ENCODE peak calls at places on chromosomes 12 and 14, in six cellular contexts. One of them, this sample, is unnamed.

GRCh38 chr12:51389302-51389999 is 1.8 kb downstream of the GALNT6 start:
- DNase-seq in Karpas-422: no peak
- DNase-seq in left lung: no peak
- DNase-seq in tibial nerve: no peak
- DNase-seq in cardiac muscle cell: no peak
- DNase-seq in small intestine: peak; percentile 48
- DNase-seq in this sample: no peak

GRCh38 chr12:54460317-54460935 is 13.0 kb downstream of the GTSF1 start:
- DNase-seq in Karpas-422: no peak
- DNase-seq in left lung: no peak
- DNase-seq in tibial nerve: no peak
- DNase-seq in cardiac muscle cell: no peak
- DNase-seq in small intestine: no peak
- DNase-seq in this sample: no peak

GRCh38 chr14:55136241-55136640 is 7.2 kb downstream of the LGALS3 start:
- DNase-seq in Karpas-422: no peak
- DNase-seq in left lung: no peak
- DNase-seq in tibial nerve: no peak
- DNase-seq in cardiac muscle cell: peak; percentile 47
- DNase-seq in small intestine: no peak
- DNase-seq in this sample: no peak

GRCh38 chr12:4191642-4192041 is 81.9 kb upstream of the CCND2 start:
- DNase-seq in Karpas-422: no peak
- DNase-seq in left lung: no peak
- DNase-seq in tibial nerve: no peak
- DNase-seq in cardiac muscle cell: no peak
- DNase-seq in small intestine: no peak
- DNase-seq in this sample: no peak

GRCh38 chr12:101875112-101875961 is 2.0 kb upstream of the DRAM1 start:
- DNase-seq in Karpas-422: no peak
- DNase-seq in left lung: no peak
- DNase-seq in tibial nerve: no peak
- DNase-seq in cardiac muscle cell: peak; percentile 47
- DNase-seq in small intestine: no peak
- DNase-seq in this sample: no peak

GRCh38 chr14:87397499-87397898 is 595.5 kb downstream of the GALC start:
- DNase-seq in Karpas-422: peak; percentile 74
- DNase-seq in left lung: no peak
- DNase-seq in tibial nerve: no peak
- DNase-seq in cardiac muscle cell: no peak
- DNase-seq in small intestine: no peak
- DNase-seq in this sample: no peak

GRCh38 chr14:71686677-71687076 is 245.6 kb upstream of the RGS6 start:
- DNase-seq in Karpas-422: no peak
- DNase-seq in left lung: no peak
- DNase-seq in tibial nerve: no peak
- DNase-seq in cardiac muscle cell: peak; percentile 83
- DNase-seq in small intestine: no peak
- DNase-seq in this sample: peak; percentile 63

GRCh38 chr12:28543021-28543890 is 353.0 kb downstream of the CCDC91 start:
- DNase-seq in Karpas-422: no peak
- DNase-seq in left lung: no peak
- DNase-seq in tibial nerve: no peak
- DNase-seq in cardiac muscle cell: peak; percentile 15
- DNase-seq in small intestine: no peak
- DNase-seq in this sample: no peak

GRCh38 chr12:132345555-132346200 is 16.3 kb upstream of the GALNT9 start:
- DNase-seq in Karpas-422: no peak
- DNase-seq in left lung: peak; percentile 77
- DNase-seq in tibial nerve: no peak
- DNase-seq in cardiac muscle cell: no peak
- DNase-seq in small intestine: no peak
- DNase-seq in this sample: no peak

GRCh38 chr14:35362911-35363374 is 41.6 kb downstream of the NFKBIA start:
- DNase-seq in Karpas-422: no peak
- DNase-seq in left lung: no peak
- DNase-seq in tibial nerve: no peak
- DNase-seq in cardiac muscle cell: peak; percentile 68
- DNase-seq in small intestine: no peak
- DNase-seq in this sample: no peak

GRCh38 chr12:5798242-5799015 is 146.6 kb downstream of the ANO2 start:
- DNase-seq in Karpas-422: no peak
- DNase-seq in left lung: no peak
- DNase-seq in tibial nerve: no peak
- DNase-seq in cardiac muscle cell: no peak
- DNase-seq in small intestine: no peak
- DNase-seq in this sample: no peak

GRCh38 chr12:54010972-54011664 is 2.3 kb downstream of the HOXC8 start:
- DNase-seq in Karpas-422: no peak
- DNase-seq in left lung: no peak
- DNase-seq in tibial nerve: no peak
- DNase-seq in cardiac muscle cell: no peak
- DNase-seq in small intestine: no peak
- DNase-seq in this sample: no peak

GRCh38 chr12:17148706-17149105 is 542.7 kb upstream of the LMO3 start:
- DNase-seq in Karpas-422: no peak
- DNase-seq in left lung: peak; percentile 13
- DNase-seq in tibial nerve: no peak
- DNase-seq in cardiac muscle cell: no peak
- DNase-seq in small intestine: no peak
- DNase-seq in this sample: no peak

GRCh38 chr12:130948136-130948535 is 5.6 kb upstream of the ADGRD1 start:
- DNase-seq in Karpas-422: peak; percentile 61
- DNase-seq in left lung: no peak
- DNase-seq in tibial nerve: no peak
- DNase-seq in cardiac muscle cell: no peak
- DNase-seq in small intestine: no peak
- DNase-seq in this sample: peak; percentile 38

GRCh38 chr12:116037941-116038837 is 239.3 kb downstream of the MED13L start:
- DNase-seq in Karpas-422: no peak
- DNase-seq in left lung: no peak
- DNase-seq in tibial nerve: no peak
- DNase-seq in cardiac muscle cell: peak; percentile 31
- DNase-seq in small intestine: no peak
- DNase-seq in this sample: no peak

GRCh38 chr12:31603546-31604009 is 12.6 kb upstream of the DENND5B start:
- DNase-seq in Karpas-422: peak; percentile 94
- DNase-seq in left lung: no peak
- DNase-seq in tibial nerve: no peak
- DNase-seq in cardiac muscle cell: no peak
- DNase-seq in small intestine: no peak
- DNase-seq in this sample: no peak

GRCh38 chr14:60652674-60653387 is 3.6 kb upstream of the SIX1 start:
- DNase-seq in Karpas-422: no peak
- DNase-seq in left lung: peak; percentile 67
- DNase-seq in tibial nerve: no peak
- DNase-seq in cardiac muscle cell: no peak
- DNase-seq in small intestine: no peak
- DNase-seq in this sample: no peak
- H3K27me3 ChIP-seq in Karpas-422: no peaks in the 10 kb centered on the region
- H3K27me3 ChIP-seq in left lung: peaks cover 100% of the 10 kb centered on the region
- H3K27me3 ChIP-seq in tibial nerve: no peaks in the 10 kb centered on the region
- H3K27me3 ChIP-seq in cardiac muscle cell: peaks cover 99% of the 10 kb centered on the region
- H3K27me3 ChIP-seq in small intestine: peaks cover 8% of the 10 kb centered on the region
- H3K27me3 ChIP-seq in this sample: peaks cover 52% of the 10 kb centered on the region

DNA sequence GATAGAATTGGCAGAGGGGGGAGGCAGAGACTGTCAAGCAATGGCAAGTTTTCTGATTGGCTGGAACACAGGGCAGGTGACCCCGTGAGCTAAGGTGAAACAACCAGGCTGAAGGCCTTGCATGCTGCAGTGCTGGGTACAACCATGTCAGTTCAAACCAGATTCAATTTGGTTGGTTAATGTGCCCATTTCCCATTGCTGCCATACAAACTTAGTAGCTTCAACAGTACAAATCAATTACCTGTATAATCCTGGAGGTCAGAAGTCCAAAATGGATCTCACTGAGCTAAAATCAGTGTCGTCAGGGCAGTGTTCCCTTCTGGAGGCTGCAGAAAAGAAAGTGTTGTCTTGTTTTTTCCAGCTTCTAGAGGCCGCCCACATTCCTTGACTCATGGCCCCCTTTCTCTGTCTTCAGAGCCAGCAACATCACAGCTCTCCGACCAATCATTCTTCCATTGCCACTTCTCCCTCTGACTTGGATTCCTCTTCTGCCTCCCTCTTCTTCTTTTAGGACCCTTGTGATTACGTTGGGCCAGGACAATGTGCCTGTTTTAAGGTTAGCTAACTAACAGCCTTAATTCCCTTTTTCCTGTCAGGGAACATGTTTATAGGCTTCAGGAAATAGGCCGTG is 221.7 kb downstream of the ZFP36L1 start:
- DNase-seq in Karpas-422: no peak
- DNase-seq in left lung: no peak
- DNase-seq in tibial nerve: no peak
- DNase-seq in cardiac muscle cell: no peak
- DNase-seq in small intestine: no peak
- DNase-seq in this sample: no peak
- H3K27me3 ChIP-seq in Karpas-422: no peaks in the 10 kb centered on the region
- H3K27me3 ChIP-seq in left lung: no peaks in the 10 kb centered on the region
- H3K27me3 ChIP-seq in tibial nerve: no peaks in the 10 kb centered on the region
- H3K27me3 ChIP-seq in cardiac muscle cell: no peaks in the 10 kb centered on the region
- H3K27me3 ChIP-seq in small intestine: no peaks in the 10 kb centered on the region
- H3K27me3 ChIP-seq in this sample: no peaks in the 10 kb centered on the region

GRCh38 chr12:107119091-107119490 is 25.7 kb upstream of the CRY1 start:
- DNase-seq in Karpas-422: no peak
- DNase-seq in left lung: no peak
- DNase-seq in tibial nerve: no peak
- DNase-seq in cardiac muscle cell: no peak
- DNase-seq in small intestine: peak; percentile 63
- DNase-seq in this sample: no peak
- H3K27me3 ChIP-seq in Karpas-422: no peaks in the 10 kb centered on the region
- H3K27me3 ChIP-seq in left lung: peaks cover 25% of the 10 kb centered on the region
- H3K27me3 ChIP-seq in tibial nerve: no peaks in the 10 kb centered on the region
- H3K27me3 ChIP-seq in cardiac muscle cell: no peaks in the 10 kb centered on the region
- H3K27me3 ChIP-seq in small intestine: no peaks in the 10 kb centered on the region
- H3K27me3 ChIP-seq in this sample: no peaks in the 10 kb centered on the region

GRCh38 chr14:50539051-50539450 is 6.7 kb upstream of the MAP4K5 start:
- DNase-seq in Karpas-422: no peak
- DNase-seq in left lung: no peak
- DNase-seq in tibial nerve: no peak
- DNase-seq in cardiac muscle cell: no peak
- DNase-seq in small intestine: no peak
- DNase-seq in this sample: no peak
- H3K27me3 ChIP-seq in Karpas-422: no peaks in the 10 kb centered on the region
- H3K27me3 ChIP-seq in left lung: no peaks in the 10 kb centered on the region
- H3K27me3 ChIP-seq in tibial nerve: no peaks in the 10 kb centered on the region
- H3K27me3 ChIP-seq in cardiac muscle cell: peaks cover 3% of the 10 kb centered on the region
- H3K27me3 ChIP-seq in small intestine: no peaks in the 10 kb centered on the region
- H3K27me3 ChIP-seq in this sample: no peaks in the 10 kb centered on the region

DNA sequence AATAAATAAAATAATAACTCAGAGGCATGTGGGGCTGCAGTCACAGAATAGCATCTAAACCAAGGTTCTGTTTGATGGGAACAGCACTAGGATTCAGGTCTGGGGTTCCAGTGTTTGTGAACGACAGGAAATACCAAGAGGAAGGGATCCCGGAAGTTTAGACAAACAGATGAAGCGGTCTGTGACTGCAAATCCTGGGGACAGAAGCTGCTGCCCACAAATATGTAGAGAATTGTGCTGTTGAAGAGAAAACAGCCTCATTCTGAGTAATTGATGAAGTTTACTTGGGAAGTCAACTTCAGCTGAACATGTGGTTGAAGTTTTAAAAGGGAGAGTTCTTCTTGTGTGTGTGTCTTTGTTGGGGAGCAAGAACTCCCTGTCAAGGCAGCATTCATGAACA is 98.4 kb upstream of the TBX5 start:
- DNase-seq in Karpas-422: no peak
- DNase-seq in left lung: no peak
- DNase-seq in tibial nerve: no peak
- DNase-seq in cardiac muscle cell: no peak
- DNase-seq in small intestine: no peak
- DNase-seq in this sample: no peak
- H3K27me3 ChIP-seq in Karpas-422: no peaks in the 10 kb centered on the region
- H3K27me3 ChIP-seq in left lung: peaks cover 70% of the 10 kb centered on the region
- H3K27me3 ChIP-seq in tibial nerve: no peaks in the 10 kb centered on the region
- H3K27me3 ChIP-seq in cardiac muscle cell: no peaks in the 10 kb centered on the region
- H3K27me3 ChIP-seq in small intestine: no peaks in the 10 kb centered on the region
- H3K27me3 ChIP-seq in this sample: no peaks in the 10 kb centered on the region

This sample was measured in right atrium auricular region.